ENCODE peak calls at places on chromosomes 6 and 20, in seven cellular contexts. One of them, this sample, is unnamed. For H3K27me3, the result is how much of the 10 kb centered on the place peaks cover.

GRCh38 chr6:11613858-11614257 is 76.3 kb downstream of the TMEM170B start:
- DNase-seq in CD8-positive, alpha-beta memory T cell: no peak
- DNase-seq in spleen: no peak
- DNase-seq in effector memory CD4-positive, alpha-beta T cell: no peak
- DNase-seq in cardiac muscle cell: no peak
- DNase-seq in heart left ventricle: no peak
- DNase-seq in GM12878: no peak
- DNase-seq in this sample: no peak

GRCh38 chr6:160137130-160137988 is 15.7 kb downstream of the SLC22A1 start:
- DNase-seq in CD8-positive, alpha-beta memory T cell: no peak
- DNase-seq in spleen: no peak
- DNase-seq in cardiac muscle cell: no peak
- DNase-seq in heart left ventricle: no peak
- DNase-seq in GM12878: no peak
- DNase-seq in effector memory CD4-positive, alpha-beta T cell: no peak
- DNase-seq in this sample: no peak

GRCh38 chr6:166803455-166803854 is 152.9 kb downstream of the RNASET2 start:
- DNase-seq in CD8-positive, alpha-beta memory T cell: no peak
- DNase-seq in heart left ventricle: no peak
- DNase-seq in cardiac muscle cell: no peak
- DNase-seq in GM12878: no peak
- DNase-seq in effector memory CD4-positive, alpha-beta T cell: no peak
- DNase-seq in spleen: no peak
- DNase-seq in this sample: no peak

GRCh38 chr6:163579880-163580295 is 165.4 kb downstream of the QKI start:
- DNase-seq in cardiac muscle cell: peak
- DNase-seq in effector memory CD4-positive, alpha-beta T cell: no peak
- DNase-seq in spleen: no peak
- DNase-seq in CD8-positive, alpha-beta memory T cell: no peak
- DNase-seq in heart left ventricle: no peak
- DNase-seq in GM12878: no peak
- DNase-seq in this sample: no peak

GRCh38 chr6:113488812-113489685 is 368.1 kb upstream of the MARCKS start:
- DNase-seq in CD8-positive, alpha-beta memory T cell: no peak
- DNase-seq in spleen: no peak
- DNase-seq in heart left ventricle: no peak
- DNase-seq in effector memory CD4-positive, alpha-beta T cell: no peak
- DNase-seq in cardiac muscle cell: no peak
- DNase-seq in GM12878: no peak
- DNase-seq in this sample: no peak

GRCh38 chr20:20603339-20603990 is 109.0 kb downstream of the RALGAPA2 start:
- DNase-seq in heart left ventricle: no peak
- DNase-seq in GM12878: peak
- DNase-seq in cardiac muscle cell: peak
- DNase-seq in effector memory CD4-positive, alpha-beta T cell: no peak
- DNase-seq in spleen: peak
- DNase-seq in CD8-positive, alpha-beta memory T cell: peak
- DNase-seq in this sample: peak

GRCh38 chr20:43936805-43937204 is 22.2 kb downstream of the TOX2 start:
- DNase-seq in spleen: no peak
- DNase-seq in cardiac muscle cell: no peak
- DNase-seq in CD8-positive, alpha-beta memory T cell: no peak
- DNase-seq in GM12878: no peak
- DNase-seq in effector memory CD4-positive, alpha-beta T cell: no peak
- DNase-seq in heart left ventricle: no peak
- DNase-seq in this sample: no peak

GRCh38 chr6:130365166-130366010 is 429 bp upstream of the TMEM200A start:
- DNase-seq in cardiac muscle cell: peak
- DNase-seq in effector memory CD4-positive, alpha-beta T cell: peak
- DNase-seq in spleen: peak
- DNase-seq in heart left ventricle: peak
- DNase-seq in CD8-positive, alpha-beta memory T cell: peak
- DNase-seq in GM12878: no peak
- DNase-seq in this sample: peak

GRCh38 chr6:53363341-53364079 is 14.8 kb upstream of the ELOVL5 start:
- DNase-seq in cardiac muscle cell: no peak
- DNase-seq in spleen: peak
- DNase-seq in effector memory CD4-positive, alpha-beta T cell: no peak
- DNase-seq in CD8-positive, alpha-beta memory T cell: no peak
- DNase-seq in heart left ventricle: no peak
- DNase-seq in GM12878: no peak
- DNase-seq in this sample: no peak

GRCh38 chr20:13791562-13792459 is 7.0 kb downstream of the NDUFAF5 start:
- DNase-seq in spleen: no peak
- DNase-seq in effector memory CD4-positive, alpha-beta T cell: no peak
- DNase-seq in cardiac muscle cell: peak
- DNase-seq in heart left ventricle: no peak
- DNase-seq in GM12878: no peak
- DNase-seq in CD8-positive, alpha-beta memory T cell: no peak
- DNase-seq in this sample: no peak

GRCh38 chr6:90169328-90169886 is 127.2 kb downstream of the BACH2 start:
- DNase-seq in spleen: no peak
- DNase-seq in heart left ventricle: peak
- DNase-seq in effector memory CD4-positive, alpha-beta T cell: no peak
- DNase-seq in cardiac muscle cell: peak
- DNase-seq in CD8-positive, alpha-beta memory T cell: no peak
- DNase-seq in GM12878: no peak
- DNase-seq in this sample: no peak

GRCh38 chr6:4449409-4449808 is 314.0 kb upstream of the ECI2 start:
- DNase-seq in GM12878: no peak
- DNase-seq in heart left ventricle: no peak
- DNase-seq in spleen: no peak
- DNase-seq in effector memory CD4-positive, alpha-beta T cell: no peak
- DNase-seq in CD8-positive, alpha-beta memory T cell: no peak
- DNase-seq in cardiac muscle cell: no peak
- DNase-seq in this sample: no peak

GRCh38 chr6:112216699-112217551 is 37.4 kb downstream of the LAMA4 start:
- DNase-seq in effector memory CD4-positive, alpha-beta T cell: no peak
- DNase-seq in GM12878: no peak
- DNase-seq in CD8-positive, alpha-beta memory T cell: no peak
- DNase-seq in cardiac muscle cell: no peak
- DNase-seq in heart left ventricle: no peak
- DNase-seq in spleen: no peak
- DNase-seq in this sample: no peak

GRCh38 chr6:13175759-13176158 is 152.6 kb downstream of the TBC1D7 start:
- DNase-seq in cardiac muscle cell: no peak
- DNase-seq in GM12878: no peak
- DNase-seq in CD8-positive, alpha-beta memory T cell: no peak
- DNase-seq in effector memory CD4-positive, alpha-beta T cell: no peak
- DNase-seq in spleen: no peak
- DNase-seq in heart left ventricle: no peak
- DNase-seq in this sample: no peak

GRCh38 chr20:8019178-8019997 is at the start of gene TMX4:
- DNase-seq in GM12878: peak
- DNase-seq in spleen: peak
- DNase-seq in CD8-positive, alpha-beta memory T cell: peak
- DNase-seq in heart left ventricle: peak
- DNase-seq in effector memory CD4-positive, alpha-beta T cell: peak
- DNase-seq in cardiac muscle cell: peak
- DNase-seq in this sample: peak

GRCh38 chr6:90249458-90249857 is 47.2 kb downstream of the BACH2 start:
- DNase-seq in cardiac muscle cell: no peak
- DNase-seq in GM12878: no peak
- DNase-seq in heart left ventricle: no peak
- DNase-seq in effector memory CD4-positive, alpha-beta T cell: no peak
- DNase-seq in spleen: no peak
- DNase-seq in CD8-positive, alpha-beta memory T cell: no peak
- DNase-seq in this sample: no peak

GRCh38 chr6:122666418-122666817 is 56.2 kb downstream of the PKIB start:
- DNase-seq in cardiac muscle cell: no peak
- DNase-seq in effector memory CD4-positive, alpha-beta T cell: no peak
- DNase-seq in GM12878: no peak
- DNase-seq in CD8-positive, alpha-beta memory T cell: no peak
- DNase-seq in spleen: no peak
- DNase-seq in heart left ventricle: no peak
- DNase-seq in this sample: no peak

GRCh38 chr6:117167520-117168271 is 97.7 kb upstream of the VGLL2 start:
- DNase-seq in CD8-positive, alpha-beta memory T cell: no peak
- DNase-seq in spleen: no peak
- DNase-seq in cardiac muscle cell: no peak
- DNase-seq in heart left ventricle: no peak
- DNase-seq in GM12878: no peak
- DNase-seq in effector memory CD4-positive, alpha-beta T cell: no peak
- DNase-seq in this sample: no peak

GRCh38 chr6:133555726-133556125 is 314.6 kb downstream of the EYA4 start:
- DNase-seq in spleen: no peak
- DNase-seq in CD8-positive, alpha-beta memory T cell: no peak
- DNase-seq in GM12878: no peak
- DNase-seq in cardiac muscle cell: no peak
- DNase-seq in effector memory CD4-positive, alpha-beta T cell: no peak
- DNase-seq in heart left ventricle: no peak
- DNase-seq in this sample: no peak

GRCh38 chr20:59994697-59995122 is 36.5 kb downstream of the CDH26 start:
- DNase-seq in heart left ventricle: peak
- DNase-seq in cardiac muscle cell: no peak
- DNase-seq in CD8-positive, alpha-beta memory T cell: no peak
- DNase-seq in GM12878: no peak
- DNase-seq in spleen: no peak
- DNase-seq in effector memory CD4-positive, alpha-beta T cell: no peak
- DNase-seq in this sample: no peak

GRCh38 chr20:46350986-46351267 is 42.6 kb upstream of the CDH22 start:
- DNase-seq in CD8-positive, alpha-beta memory T cell: no peak
- DNase-seq in heart left ventricle: no peak
- DNase-seq in GM12878: no peak
- DNase-seq in cardiac muscle cell: no peak
- DNase-seq in effector memory CD4-positive, alpha-beta T cell: no peak
- DNase-seq in spleen: no peak
- DNase-seq in this sample: no peak

GRCh38 chr6:1412908-1413307 is 23.5 kb downstream of the FOXF2 start:
- DNase-seq in cardiac muscle cell: no peak
- DNase-seq in heart left ventricle: no peak
- DNase-seq in GM12878: no peak
- DNase-seq in spleen: no peak
- DNase-seq in effector memory CD4-positive, alpha-beta T cell: no peak
- DNase-seq in CD8-positive, alpha-beta memory T cell: no peak
- DNase-seq in this sample: no peak

GRCh38 chr6:125957391-125957693 is 772 bp downstream of the HINT3 start:
- DNase-seq in cardiac muscle cell: no peak
- DNase-seq in CD8-positive, alpha-beta memory T cell: no peak
- DNase-seq in spleen: no peak
- DNase-seq in heart left ventricle: no peak
- DNase-seq in GM12878: no peak
- DNase-seq in effector memory CD4-positive, alpha-beta T cell: no peak
- DNase-seq in this sample: no peak

GRCh38 chr6:108627692-108628565 is 67.2 kb downstream of the FOXO3 start:
- DNase-seq in effector memory CD4-positive, alpha-beta T cell: no peak
- DNase-seq in GM12878: no peak
- DNase-seq in CD8-positive, alpha-beta memory T cell: no peak
- DNase-seq in spleen: no peak
- DNase-seq in cardiac muscle cell: no peak
- DNase-seq in heart left ventricle: no peak
- DNase-seq in this sample: no peak
- H3K4me3 ChIP-seq in effector memory CD4-positive, alpha-beta T cell: no peak
- H3K4me3 ChIP-seq in GM12878: no peak
- H3K4me3 ChIP-seq in CD8-positive, alpha-beta memory T cell: no peak
- H3K4me3 ChIP-seq in spleen: no peak
- H3K4me3 ChIP-seq in cardiac muscle cell: no peak
- H3K4me3 ChIP-seq in heart left ventricle: no peak
- H3K4me3 ChIP-seq in this sample: no peak

GRCh38 chr20:63470410-63470809 is 2.0 kb downstream of the KCNQ2 start:
- DNase-seq in GM12878: no peak
- DNase-seq in spleen: no peak
- DNase-seq in heart left ventricle: no peak
- DNase-seq in CD8-positive, alpha-beta memory T cell: no peak
- DNase-seq in effector memory CD4-positive, alpha-beta T cell: no peak
- DNase-seq in cardiac muscle cell: no peak
- DNase-seq in this sample: no peak
- H3K27me3 ChIP-seq in GM12878: under half
- H3K27me3 ChIP-seq in spleen: under half
- H3K27me3 ChIP-seq in heart left ventricle: half or more
- H3K27me3 ChIP-seq in CD8-positive, alpha-beta memory T cell: under half
- H3K27me3 ChIP-seq in effector memory CD4-positive, alpha-beta T cell: under half
- H3K27me3 ChIP-seq in cardiac muscle cell: under half
- H3K27me3 ChIP-seq in this sample: under half

DNA sequence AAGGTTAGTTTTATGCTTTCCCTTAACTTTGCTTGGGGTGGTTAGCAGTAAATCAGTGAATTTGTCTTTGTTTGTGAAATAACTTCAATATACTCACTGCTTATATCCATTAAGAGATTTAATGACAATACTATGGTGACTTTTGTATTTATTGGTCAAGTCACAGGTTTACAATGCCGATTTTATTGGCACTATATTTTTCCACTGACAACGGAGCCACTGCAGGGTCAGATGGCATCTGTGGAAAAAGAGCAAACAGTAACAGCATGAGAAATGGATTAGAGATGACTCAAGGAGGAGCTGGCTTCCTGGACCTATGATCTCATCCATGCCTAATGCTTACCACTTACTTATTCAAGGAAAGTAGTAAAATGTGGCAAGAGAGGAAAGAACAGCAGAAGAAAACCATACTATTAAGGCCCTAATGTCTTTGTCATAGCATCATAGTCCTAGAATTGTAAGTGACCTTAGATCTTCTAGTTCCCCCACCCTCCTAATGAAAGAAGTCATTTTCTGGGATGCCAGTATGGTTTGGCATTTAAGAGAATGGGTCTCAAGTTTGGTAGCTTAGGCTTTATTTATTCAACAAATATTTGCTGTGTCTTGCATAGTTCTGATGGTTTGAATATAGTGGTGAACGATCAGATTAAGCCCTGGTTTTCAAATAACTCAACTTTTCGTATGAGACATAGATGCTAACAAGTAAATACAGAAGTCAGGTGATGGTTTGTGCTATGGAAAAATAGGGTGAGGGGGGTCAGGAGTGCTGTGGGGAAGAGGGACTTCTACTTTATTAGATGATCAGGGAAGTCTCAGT is 18.5 kb downstream of the RNF144B start:
- DNase-seq in cardiac muscle cell: no peak
- DNase-seq in GM12878: no peak
- DNase-seq in heart left ventricle: no peak
- DNase-seq in effector memory CD4-positive, alpha-beta T cell: no peak
- DNase-seq in CD8-positive, alpha-beta memory T cell: no peak
- DNase-seq in spleen: no peak
- DNase-seq in this sample: no peak
- H3K27ac ChIP-seq in cardiac muscle cell: no peak
- H3K27ac ChIP-seq in GM12878: no peak
- H3K27ac ChIP-seq in heart left ventricle: peak
- H3K27ac ChIP-seq in effector memory CD4-positive, alpha-beta T cell: no peak
- H3K27ac ChIP-seq in CD8-positive, alpha-beta memory T cell: no peak
- H3K27ac ChIP-seq in spleen: peak
- H3K27ac ChIP-seq in this sample: no peak

DNA sequence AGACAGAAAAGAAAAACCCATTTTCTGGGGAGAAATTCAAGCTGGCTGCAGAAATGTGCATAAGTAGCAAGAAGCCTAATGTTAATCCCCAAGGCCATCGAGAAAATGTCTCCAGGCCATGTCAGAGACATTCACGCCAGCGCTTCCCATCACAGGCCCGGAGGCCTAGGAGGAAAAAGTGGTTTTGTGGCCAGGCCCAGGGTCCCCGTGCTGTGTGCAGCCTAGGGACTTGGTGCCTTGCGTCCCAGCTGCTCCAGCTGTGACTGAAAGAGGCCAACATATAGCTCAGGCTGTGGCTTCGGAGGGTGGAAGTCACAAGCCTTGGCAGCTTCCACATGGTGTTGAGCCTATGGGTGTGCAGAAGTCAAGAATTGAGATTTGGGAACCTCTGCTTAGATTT is 10.9 kb downstream of the IFNGR1 start:
- DNase-seq in effector memory CD4-positive, alpha-beta T cell: no peak
- DNase-seq in spleen: no peak
- DNase-seq in cardiac muscle cell: no peak
- DNase-seq in GM12878: no peak
- DNase-seq in CD8-positive, alpha-beta memory T cell: no peak
- DNase-seq in heart left ventricle: no peak
- DNase-seq in this sample: no peak
- H3K4me3 ChIP-seq in effector memory CD4-positive, alpha-beta T cell: no peak
- H3K4me3 ChIP-seq in spleen: no peak
- H3K4me3 ChIP-seq in cardiac muscle cell: no peak
- H3K4me3 ChIP-seq in GM12878: no peak
- H3K4me3 ChIP-seq in CD8-positive, alpha-beta memory T cell: no peak
- H3K4me3 ChIP-seq in heart left ventricle: no peak
- H3K4me3 ChIP-seq in this sample: no peak

GRCh38 chr6:100459291-100459690 is 5.4 kb downstream of the SIM1 start:
- DNase-seq in cardiac muscle cell: no peak
- DNase-seq in GM12878: no peak
- DNase-seq in CD8-positive, alpha-beta memory T cell: no peak
- DNase-seq in effector memory CD4-positive, alpha-beta T cell: no peak
- DNase-seq in heart left ventricle: no peak
- DNase-seq in spleen: no peak
- DNase-seq in this sample: no peak
- H3K27me3 ChIP-seq in cardiac muscle cell: half or more
- H3K27me3 ChIP-seq in GM12878: under half
- H3K27me3 ChIP-seq in CD8-positive, alpha-beta memory T cell: half or more
- H3K27me3 ChIP-seq in effector memory CD4-positive, alpha-beta T cell: half or more
- H3K27me3 ChIP-seq in heart left ventricle: half or more
- H3K27me3 ChIP-seq in spleen: half or more
- H3K27me3 ChIP-seq in this sample: half or more